ENCODE peak calls at places on chromosome 11, in five cellular contexts. J, B, S, E and K are unnamed samples.

GRCh38 chr11:78586452-78587046 is 11.9 kb upstream of the NARS2 start:
- DNase-seq in S (peak), E (peak), J (peak), B (peak), K (no peak)

GRCh38 chr11:69632900-69633299 is 8.1 kb upstream of the CCND1 start:
- DNase-seq in J (no peak), E (no peak), B (no peak), S (no peak), K (no peak)

GRCh38 chr11:7165911-7166310 is 77.1 kb downstream of the RBMXL2 start:
- DNase-seq in S (peak), B (peak), E (no peak), J (no peak), K (no peak)

GRCh38 chr11:32266611-32267010 is 168.7 kb downstream of the WT1 start:
- DNase-seq in B (no peak), E (no peak), S (peak), J (no peak), K (no peak)

GRCh38 chr11:118841469-118842222 is 42.0 kb upstream of the CXCR5 start:
- DNase-seq in E (peak), J (peak), B (no peak), S (no peak), K (no peak)

GRCh38 chr11:123525511-123525918 is 95.4 kb downstream of the GRAMD1B start:
- DNase-seq in J (no peak), S (no peak), B (peak), E (no peak), K (no peak)

GRCh38 chr11:114307524-114308203 is 11.5 kb downstream of the NNMT start:
- DNase-seq in J (no peak), S (peak), E (no peak), B (no peak), K (no peak)

GRCh38 chr11:64935634-64936081 is at the start of gene GPHA2:
- DNase-seq in J (no peak), B (no peak), E (no peak), S (peak), K (no peak)

GRCh38 chr11:107018274-107018901 is at the start of gene GUCY1A2:
- DNase-seq in B (peak), S (peak), E (no peak), J (peak), K (no peak)

GRCh38 chr11:11555228-11555627 is 66.6 kb downstream of the GALNT18 start:
- DNase-seq in J (no peak), E (no peak), B (peak), S (no peak), K (no peak)

GRCh38 chr11:96384156-96384555 is 5.6 kb downstream of the CCDC82 start:
- DNase-seq in B (no peak), E (no peak), S (no peak), J (no peak), K (no peak)

GRCh38 chr11:43756575-43756974 is 76.0 kb downstream of the HSD17B12 start:
- DNase-seq in J (no peak), E (no peak), B (no peak), S (peak), K (no peak)

GRCh38 chr11:117717485-117718314 is 79.3 kb downstream of the DSCAML1 start:
- DNase-seq in B (peak), E (no peak), S (no peak), J (no peak), K (no peak)

GRCh38 chr11:108009497-108010360 is 1.0 kb downstream of the CUL5 start:
- DNase-seq in S (peak), J (no peak), E (peak), B (peak), K (no peak)

GRCh38 chr11:64619811-64620285 is 28.8 kb downstream of the SLC22A12 start:
- DNase-seq in J (no peak), S (peak), B (peak), E (peak), K (no peak)

GRCh38 chr11:58573451-58574104 is 2.1 kb downstream of the LPXN start:
- DNase-seq in E (peak), S (peak), B (no peak), J (peak), K (peak)

GRCh38 chr11:75563978-75564552 is 2.0 kb downstream of the SERPINH1 start:
- DNase-seq in S (peak), B (no peak), J (no peak), E (no peak), K (no peak)

GRCh38 chr11:45217991-45218390 is 68.2 kb downstream of the SYT13 start:
- DNase-seq in E (no peak), B (no peak), J (no peak), S (no peak), K (no peak)

GRCh38 chr11:85423331-85423730 is 203.8 kb downstream of the DLG2 start:
- DNase-seq in B (no peak), E (no peak), S (no peak), J (no peak), K (no peak)

GRCh38 chr11:93444671-93445073 is 98.5 kb downstream of the SMCO4 start:
- DNase-seq in E (no peak), S (peak), J (no peak), B (no peak), K (no peak)

GRCh38 chr11:93089474-93090102 is 108.2 kb downstream of the SLC36A4 start:
- DNase-seq in S (peak), J (peak), E (peak), B (no peak), K (no peak)

GRCh38 chr11:115676206-115676605 is 172.0 kb upstream of the CADM1 start:
- DNase-seq in B (no peak), S (no peak), J (peak), E (no peak), K (no peak)

GRCh38 chr11:536841-537621 is at the start of gene LRRC56:
- DNase-seq in E (peak), B (no peak), J (peak), S (peak), K (peak)

GRCh38 chr11:104852811-104853210 is 45.4 kb downstream of the CASP12 start:
- DNase-seq in E (no peak), J (no peak), B (no peak), S (no peak), K (no peak)

GRCh38 chr11:125162743-125163142 is 1.8 kb upstream of the PKNOX2 start:
- DNase-seq in J (no peak), S (no peak), B (no peak), E (no peak), K (no peak)

GRCh38 chr11:35822815-35823495 is 120.9 kb upstream of the LDLRAD3 start:
- DNase-seq in J (no peak), E (no peak), S (no peak), B (no peak), K (no peak)

GRCh38 chr11:30008946-30009525 is 7.8 kb downstream of the KCNA4 start:
- DNase-seq in E (no peak), J (no peak), S (peak), B (no peak), K (no peak)

GRCh38 chr11:3879967-3880542 is 24.6 kb downstream of the STIM1 start:
- DNase-seq in E (no peak), S (no peak), J (peak), B (no peak), K (no peak)

GRCh38 chr11:105986554-105986953 is 35.5 kb downstream of the MSANTD4 start:
- DNase-seq in E (no peak), S (no peak), B (no peak), J (no peak), K (no peak)

GRCh38 chr11:33734441-33735165 is 1.6 kb downstream of the CD59 start:
- DNase-seq in B (no peak), J (no peak), S (peak), E (no peak), K (no peak)

GRCh38 chr11:32751381-32751780 is 43.1 kb downstream of the CCDC73 start:
- DNase-seq in S (no peak), E (no peak), J (no peak), B (no peak), K (no peak)

GRCh38 chr11:19849107-19849789 is 136.6 kb downstream of the NAV2 start:
- DNase-seq in E (no peak), J (no peak), S (no peak), B (no peak), K (no peak)

GRCh38 chr11:27241316-27242122 is 121.5 kb downstream of the CCDC34 start:
- DNase-seq in J (no peak), S (peak), B (no peak), E (no peak), K (no peak)

GRCh38 chr11:1017269-1018005 is 19.1 kb downstream of the MUC6 start:
- DNase-seq in J (no peak), S (no peak), B (no peak), E (no peak), K (peak)

GRCh38 chr11:202490-202889 is 4.7 kb downstream of the BET1L start:
- DNase-seq in E (no peak), S (no peak), B (no peak), J (no peak), K (no peak)

GRCh38 chr11:11960687-11961086 is 47.7 kb downstream of the DKK3 start:
- DNase-seq in B (no peak), S (no peak), J (peak), E (no peak), K (no peak)

DNA sequence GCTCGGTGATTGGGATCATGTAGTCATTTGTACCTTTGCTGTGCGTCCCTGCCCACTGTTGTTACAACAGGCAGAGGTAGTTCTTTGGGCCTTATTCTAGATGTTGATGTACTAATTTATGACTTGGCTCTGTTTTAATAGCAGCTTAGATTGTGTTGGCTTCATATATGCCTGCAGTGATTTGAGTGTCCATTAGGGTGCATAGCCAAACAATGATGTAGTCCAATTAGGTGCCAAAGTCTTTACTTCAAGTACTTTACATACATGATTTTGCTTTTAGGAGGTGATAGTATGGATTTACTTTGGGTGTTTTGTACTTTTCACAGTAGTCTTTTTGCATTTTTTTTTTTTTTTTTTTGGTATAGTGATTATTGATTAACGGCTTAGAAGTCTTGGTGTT is 46.4 kb downstream of the PPP6R3 start:
- DNase-seq in S (no peak), B (no peak), J (no peak), E (no peak), K (no peak)
- TF ChIP-seq CTCF in S (peak), B (peak), J (no peak), E (peak), K (no peak)

DNA sequence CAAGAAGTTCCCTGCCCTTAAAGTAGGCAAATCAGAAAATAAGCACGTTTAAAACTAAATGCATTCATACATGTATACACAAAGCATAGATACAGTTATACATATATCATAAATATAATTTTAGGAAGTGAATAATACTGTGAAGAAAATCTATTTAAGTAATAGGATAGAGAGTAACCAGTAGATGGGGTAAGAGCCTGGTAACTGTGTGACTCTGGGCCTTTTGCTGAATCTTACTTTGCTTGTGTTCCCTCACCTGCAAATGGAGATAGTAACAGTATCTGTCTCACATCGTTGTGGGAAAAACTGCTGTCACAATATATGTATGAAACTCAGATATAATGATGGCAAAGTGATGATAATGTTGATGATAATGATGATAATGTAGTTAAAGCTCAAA is 29.9 kb downstream of the MS4A2 start:
- DNase-seq in S (no peak), B (no peak), E (peak), J (peak), K (no peak)
- TF ChIP-seq CTCF in S (no peak), B (no peak), E (peak), J (no peak), K (no peak)

DNA sequence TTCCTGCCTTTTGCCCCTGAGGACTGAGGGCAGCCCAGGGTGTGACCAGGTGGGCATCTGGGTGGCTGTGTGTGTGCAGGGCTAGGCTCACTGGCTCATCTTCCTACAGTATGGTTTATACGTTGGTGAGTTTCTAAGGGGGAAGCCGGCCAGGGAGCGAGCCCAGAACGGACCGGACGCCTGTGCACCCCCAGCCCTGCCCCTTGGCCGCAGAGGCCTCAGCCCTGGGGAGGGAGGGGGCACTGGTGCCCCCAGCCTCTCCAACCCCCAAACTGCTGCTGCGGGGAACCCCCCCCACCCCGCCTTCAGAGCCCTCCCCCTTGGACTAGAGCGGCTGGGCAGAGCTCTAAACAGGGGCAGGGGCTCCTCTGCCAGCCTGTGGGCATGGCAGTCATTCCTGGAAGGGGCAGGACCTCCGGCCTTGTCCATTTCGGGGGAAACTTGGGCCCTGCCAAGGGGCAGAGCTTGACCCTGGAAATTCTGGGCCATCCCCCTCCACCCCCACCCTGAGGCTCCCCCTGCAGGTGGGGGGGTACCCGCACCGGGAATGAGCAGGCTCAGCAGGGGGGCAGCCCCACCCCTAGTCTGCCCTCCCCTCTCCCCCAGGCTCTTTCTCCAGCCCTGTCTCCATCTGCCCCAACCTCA is 5.4 kb downstream of the YIF1A start:
- DNase-seq in S (no peak), B (peak), J (no peak), E (no peak), K (no peak)
- TF ChIP-seq CTCF in S (no peak), B (peak), J (no peak), E (peak), K (no peak)

GRCh38 chr11:14232652-14233051 is 126.3 kb downstream of the RRAS2 start:
- DNase-seq in B (peak), E (no peak), J (no peak), S (no peak), K (no peak)
- TF ChIP-seq CTCF in B (peak), E (peak), J (no peak), S (peak), K (no peak)